ENCODE peak calls at places on chromosome 6, in four cellular contexts. H is stimulated activated CD8-positive, alpha-beta memory T cell treated with anti-CD3 and anti-CD28 coated beads, Interleukin-15, amount 100 ng/mL, for 48 hours; A is lower leg skin; T is NCI-H2081 treated with DMSO at 0.1 percent for 48 hours. W is an unnamed sample.

GRCh38 chr6:108714012-108714773 is 134.0 kb upstream of the ARMC2 start:
- DNase-seq in A (no peak), H (no peak), T (no peak), W (no peak)

GRCh38 chr6:136326038-136326561 is 36.5 kb upstream of the BCLAF1 start:
- DNase-seq in A (no peak), H (no peak), T (no peak), W (no peak)

GRCh38 chr6:7085911-7086310 is 21.9 kb upstream of the RREB1 start:
- DNase-seq in T (no peak), H (no peak), A (no peak), W (no peak)

GRCh38 chr6:47419621-47420020 is 58.0 kb upstream of the CD2AP start:
- DNase-seq in A (no peak), T (no peak), H (no peak), W (no peak)

GRCh38 chr6:16670183-16670582 is 91.1 kb downstream of the ATXN1 start:
- DNase-seq in A (no peak), T (no peak), H (no peak), W (no peak)

GRCh38 chr6:111484655-111484974 is 1.6 kb upstream of the REV3L start:
- DNase-seq in H (no peak), T (no peak), A (no peak), W (no peak)

GRCh38 chr6:106117579-106117978 is 31.4 kb downstream of the PRDM1 start:
- DNase-seq in T (no peak), H (no peak), A (no peak), W (no peak)

GRCh38 chr6:7691021-7691420 is 34.9 kb upstream of the BMP6 start:
- DNase-seq in H (no peak), A (no peak), T (no peak), W (no peak)

GRCh38 chr6:163290545-163291274 is 123.8 kb upstream of the QKI start:
- DNase-seq in H (no peak), A (no peak), T (no peak), W (no peak)